ENCODE peak calls at places on chromosomes 4 and X, in ten cellular contexts. I is NCI-H1694 treated with DMSO at 0.1 percent for 48 hours; Q is effector memory CD4-positive, alpha-beta T cell; C is WTC11; X is HCEC 1CT; H is stimulated activated CD8-positive, alpha-beta memory T cell treated with anti-CD3 and anti-CD28 coated beads, Interleukin-15, amount 100 ng/mL, for 4 hours; K is posterior cingulate gyrus; D is mesothelial cell of epicardium; W is T-helper 9 cell; U is NCI-H2081 treated with DMSO at 0.1 percent for 48 hours. Z is an unnamed sample.

GRCh38 chr4:41024556-41025491 is 189.5 kb downstream of the APBB2 start:
- DNase-seq in I (no peak), Q (no peak), C (no peak), X (no peak), H (no peak), K (no peak), D (no peak), W (no peak), U (no peak), Z (no peak)

GRCh38 chr4:4533461-4534169 is 8.2 kb downstream of the STX18 start:
- DNase-seq in I (no peak), Q (no peak), C (no peak), X (no peak), H (no peak), K (no peak), D (no peak), W (no peak), U (no peak), Z (no peak)

GRCh38 chr4:176320976-176321361 is 1.2 kb downstream of the SPCS3 start:
- DNase-seq in I (no peak), Q (no peak), C (no peak), X (no peak), H (no peak), K (no peak), D (no peak), W (no peak), U (no peak), Z (no peak)

GRCh38 chr4:26568446-26568994 is 15.4 kb upstream of the TBC1D19 start:
- DNase-seq in I (no peak), Q (no peak), C (no peak), X (peak), H (no peak), K (no peak), D (no peak), W (no peak), U (no peak), Z (peak)

GRCh38 chr4:10761903-10762302 is 77.3 kb upstream of the CLNK start:
- DNase-seq in I (no peak), Q (no peak), C (no peak), X (peak), H (no peak), K (no peak), D (no peak), W (no peak), U (no peak), Z (no peak)

GRCh38 chr4:76950846-76951321 is 1.3 kb downstream of the SEPTIN11 start:
- DNase-seq in I (no peak), Q (no peak), C (no peak), X (peak), H (no peak), K (peak), D (peak), W (no peak), U (no peak), Z (no peak)

GRCh38 chr4:173357939-173358338 is 12.8 kb upstream of the SAP30 start:
- DNase-seq in I (no peak), Q (no peak), C (no peak), X (no peak), H (no peak), K (no peak), D (no peak), W (no peak), U (no peak), Z (no peak)

GRCh38 chr4:54971474-54971950 is 153.9 kb downstream of the KDR start:
- DNase-seq in I (peak), Q (no peak), C (no peak), X (peak), H (no peak), K (no peak), D (no peak), W (no peak), U (no peak), Z (peak)

GRCh38 chr4:85732124-85732523 is 257.2 kb downstream of the ARHGAP24 start:
- DNase-seq in I (no peak), Q (no peak), C (no peak), X (no peak), H (no peak), K (no peak), D (no peak), W (no peak), U (no peak), Z (no peak)

GRCh38 chrX:362937-363620 is 23.6 kb downstream of the PPP2R3B start:
- DNase-seq in I (no peak), Q (no peak), C (no peak), X (no peak), H (no peak), K (peak), D (no peak), W (no peak), U (no peak), Z (no peak)

GRCh38 chrX:13076176-13076956 is 31.9 kb upstream of the FAM9C start:
- DNase-seq in I (no peak), Q (no peak), C (no peak), X (no peak), H (no peak), K (no peak), D (no peak), W (no peak), U (no peak), Z (no peak)

GRCh38 chr4:77595361-77595973 is 10.2 kb upstream of the CXCL13 start:
- DNase-seq in I (no peak), Q (no peak), C (no peak), X (no peak), H (no peak), K (no peak), D (no peak), W (no peak), U (no peak), Z (no peak)

Z was measured in Caco-2.